ENCODE peak calls at places on chromosomes 3 and 15, in five cellular contexts. One of them, this sample, is unnamed.
A peak's percentile ranks its signal among the peaks of the same experiment; 100 is the strongest.

GRCh38 chr3:42507252-42507651 is 4.8 kb downstream of the VIPR1 start:
- DNase-seq in K562: peak; percentile 52
- DNase-seq in neuronal stem cell: no peak
- DNase-seq in H9: peak; percentile 61
- DNase-seq in GM23248: no peak
- DNase-seq in this sample: peak; percentile 92

GRCh38 chr15:41559489-41560177 is 621 bp downstream of the TYRO3 start:
- DNase-seq in K562: peak; percentile 42
- DNase-seq in GM23248: peak; percentile 38
- DNase-seq in neuronal stem cell: peak; percentile 31
- DNase-seq in H9: peak; percentile 44
- DNase-seq in this sample: no peak

GRCh38 chr3:128187495-128187894 is 34.2 kb downstream of the EEFSEC start:
- DNase-seq in K562: no peak
- DNase-seq in neuronal stem cell: no peak
- DNase-seq in GM23248: no peak
- DNase-seq in H9: no peak
- DNase-seq in this sample: no peak

GRCh38 chr15:64092864-64093626 is 593 bp downstream of the CIAO2A start:
- DNase-seq in K562: peak; percentile 63
- DNase-seq in H9: peak; percentile 57
- DNase-seq in neuronal stem cell: peak; percentile 45
- DNase-seq in GM23248: peak; percentile 74
- DNase-seq in this sample: no peak

GRCh38 chr3:40690696-40691597 is 166.2 kb downstream of the ZNF621 start:
- DNase-seq in neuronal stem cell: no peak
- DNase-seq in K562: no peak
- DNase-seq in H9: no peak
- DNase-seq in GM23248: no peak
- DNase-seq in this sample: no peak

GRCh38 chr15:69805248-69805953 is 292.3 kb downstream of the TLE3 start:
- DNase-seq in H9: no peak
- DNase-seq in GM23248: no peak
- DNase-seq in K562: no peak
- DNase-seq in neuronal stem cell: no peak
- DNase-seq in this sample: peak; percentile 47

GRCh38 chr15:78392430-78392829 is 45.6 kb upstream of the IREB2 start:
- DNase-seq in H9: no peak
- DNase-seq in K562: no peak
- DNase-seq in neuronal stem cell: no peak
- DNase-seq in GM23248: no peak
- DNase-seq in this sample: no peak

GRCh38 chr3:46865034-46865507 is 1.8 kb upstream of the MYL3 start:
- DNase-seq in GM23248: peak; percentile 61
- DNase-seq in neuronal stem cell: no peak
- DNase-seq in K562: no peak
- DNase-seq in H9: no peak
- DNase-seq in this sample: no peak

GRCh38 chr15:28109626-28110415 is 10.7 kb upstream of the OCA2 start:
- DNase-seq in K562: no peak
- DNase-seq in H9: peak; percentile 25
- DNase-seq in GM23248: no peak
- DNase-seq in neuronal stem cell: no peak
- DNase-seq in this sample: no peak

GRCh38 chr15:90530250-90531051 is 728 bp downstream of the CRTC3 start:
- DNase-seq in GM23248: peak; percentile 70
- DNase-seq in K562: peak; percentile 68
- DNase-seq in neuronal stem cell: peak; percentile 17
- DNase-seq in H9: peak; percentile 49
- DNase-seq in this sample: peak; percentile 24

GRCh38 chr15:58355352-58355964 is 76.3 kb upstream of the LIPC start:
- DNase-seq in K562: no peak
- DNase-seq in GM23248: no peak
- DNase-seq in H9: no peak
- DNase-seq in neuronal stem cell: no peak
- DNase-seq in this sample: no peak

GRCh38 chr3:66107855-66108254 is 69.1 kb upstream of the MAGI1 start:
- DNase-seq in K562: no peak
- DNase-seq in neuronal stem cell: no peak
- DNase-seq in H9: no peak
- DNase-seq in GM23248: peak; percentile 71
- DNase-seq in this sample: no peak

GRCh38 chr15:29612701-29613100 is 209.6 kb downstream of the TJP1 start:
- DNase-seq in H9: no peak
- DNase-seq in neuronal stem cell: no peak
- DNase-seq in GM23248: peak; percentile 50
- DNase-seq in K562: no peak
- DNase-seq in this sample: no peak

GRCh38 chr15:70355275-70355795 is 257.6 kb upstream of the TLE3 start:
- DNase-seq in GM23248: no peak
- DNase-seq in K562: peak; percentile 30
- DNase-seq in neuronal stem cell: no peak
- DNase-seq in H9: no peak
- DNase-seq in this sample: no peak

GRCh38 chr3:30098656-30099454 is 507.5 kb upstream of the TGFBR2 start:
- DNase-seq in neuronal stem cell: peak; percentile 3
- DNase-seq in GM23248: peak; percentile 81
- DNase-seq in K562: no peak
- DNase-seq in H9: no peak
- DNase-seq in this sample: no peak

GRCh38 chr3:128714887-128715496 is 11.0 kb upstream of the RAB7A start:
- DNase-seq in GM23248: no peak
- DNase-seq in H9: no peak
- DNase-seq in K562: no peak
- DNase-seq in neuronal stem cell: no peak
- DNase-seq in this sample: no peak

GRCh38 chr3:57160046-57160730 is 5.0 kb downstream of the IL17RD start:
- DNase-seq in GM23248: no peak
- DNase-seq in neuronal stem cell: no peak
- DNase-seq in K562: no peak
- DNase-seq in H9: peak; percentile 74
- DNase-seq in this sample: no peak

GRCh38 chr3:123634149-123635051 is 49.5 kb upstream of the HACD2 start:
- DNase-seq in H9: no peak
- DNase-seq in neuronal stem cell: no peak
- DNase-seq in GM23248: no peak
- DNase-seq in K562: no peak
- DNase-seq in this sample: no peak

GRCh38 chr3:54376440-54376839 is 254.1 kb downstream of the CACNA2D3 start:
- DNase-seq in K562: no peak
- DNase-seq in H9: no peak
- DNase-seq in neuronal stem cell: no peak
- DNase-seq in GM23248: no peak
- DNase-seq in this sample: no peak

GRCh38 chr3:187777331-187778046 is 32.2 kb upstream of the BCL6 start:
- DNase-seq in H9: no peak
- DNase-seq in GM23248: peak; percentile 44
- DNase-seq in neuronal stem cell: no peak
- DNase-seq in K562: no peak
- DNase-seq in this sample: peak; percentile 96

GRCh38 chr3:136919799-136920580 is 37.8 kb upstream of the IL20RB start:
- DNase-seq in H9: no peak
- DNase-seq in neuronal stem cell: no peak
- DNase-seq in GM23248: no peak
- DNase-seq in K562: no peak
- DNase-seq in this sample: no peak

GRCh38 chr15:77654975-77655374 is 22.3 kb upstream of the LINGO1 start:
- DNase-seq in neuronal stem cell: no peak
- DNase-seq in H9: peak; percentile 76
- DNase-seq in GM23248: peak; percentile 17
- DNase-seq in K562: peak; percentile 74
- DNase-seq in this sample: no peak

GRCh38 chr3:109803274-109803673 is 465.9 kb upstream of the DPPA4 start:
- DNase-seq in K562: no peak
- DNase-seq in GM23248: no peak
- DNase-seq in H9: no peak
- DNase-seq in neuronal stem cell: no peak
- DNase-seq in this sample: no peak

GRCh38 chr3:187209501-187209900 is 12.2 kb downstream of the RTP1 start:
- DNase-seq in K562: no peak
- DNase-seq in H9: no peak
- DNase-seq in GM23248: peak; percentile 34
- DNase-seq in neuronal stem cell: no peak
- DNase-seq in this sample: no peak

GRCh38 chr3:171770689-171771620 is 39.3 kb downstream of the PLD1 start:
- DNase-seq in GM23248: peak; percentile 94
- DNase-seq in neuronal stem cell: no peak
- DNase-seq in K562: peak; percentile 72
- DNase-seq in H9: peak; percentile 60
- DNase-seq in this sample: peak; percentile 83

GRCh38 chr3:170057550-170057949 is 19.8 kb downstream of the GPR160 start:
- DNase-seq in GM23248: no peak
- DNase-seq in K562: no peak
- DNase-seq in H9: no peak
- DNase-seq in neuronal stem cell: no peak
- DNase-seq in this sample: no peak

GRCh38 chr3:85801955-85802354 is 843.2 kb downstream of the CADM2 start:
- DNase-seq in GM23248: no peak
- DNase-seq in K562: no peak
- DNase-seq in neuronal stem cell: peak; percentile 9
- DNase-seq in H9: peak; percentile 34
- DNase-seq in this sample: no peak

GRCh38 chr3:184314700-184315505 is 497 bp downstream of the EIF4G1 start:
- DNase-seq in GM23248: peak; percentile 90
- DNase-seq in K562: peak; percentile 70
- DNase-seq in neuronal stem cell: peak; percentile 48
- DNase-seq in H9: no peak
- DNase-seq in this sample: peak; percentile 70

GRCh38 chr3:173902866-173903265 is 505.3 kb downstream of the NLGN1 start:
- DNase-seq in GM23248: peak; percentile 60
- DNase-seq in H9: no peak
- DNase-seq in K562: no peak
- DNase-seq in neuronal stem cell: no peak
- DNase-seq in this sample: no peak

GRCh38 chr3:81302045-81302444 is 459.4 kb downstream of the GBE1 start:
- DNase-seq in H9: peak; percentile 31
- DNase-seq in K562: peak; percentile 20
- DNase-seq in neuronal stem cell: peak; percentile 24
- DNase-seq in GM23248: peak; percentile 70
- DNase-seq in this sample: peak; percentile 15

GRCh38 chr3:147120029-147120428 is 286.3 kb downstream of the ZIC4 start:
- DNase-seq in neuronal stem cell: no peak
- DNase-seq in GM23248: peak; percentile 58
- DNase-seq in K562: no peak
- DNase-seq in H9: no peak
- DNase-seq in this sample: no peak

GRCh38 chr15:75019916-75020315 is 3.5 kb upstream of the PPCDC start:
- DNase-seq in H9: no peak
- DNase-seq in K562: no peak
- DNase-seq in GM23248: no peak
- DNase-seq in neuronal stem cell: no peak
- DNase-seq in this sample: no peak

GRCh38 chr15:75025102-75025501 is 1.7 kb downstream of the PPCDC start:
- DNase-seq in neuronal stem cell: no peak
- DNase-seq in GM23248: no peak
- DNase-seq in K562: no peak
- DNase-seq in H9: no peak
- DNase-seq in this sample: no peak

GRCh38 chr15:75023194-75024101 is at the start of gene PPCDC:
- DNase-seq in K562: peak; percentile 97
- DNase-seq in neuronal stem cell: peak; percentile 94
- DNase-seq in GM23248: peak; percentile 98
- DNase-seq in H9: peak; percentile 97
- DNase-seq in this sample: peak; percentile 85

GRCh38 chr15:75024102-75024636 is 779 bp downstream of the PPCDC start:
- DNase-seq in neuronal stem cell: no peak
- DNase-seq in K562: peak; percentile 42
- DNase-seq in H9: no peak
- DNase-seq in GM23248: peak; percentile 58
- DNase-seq in this sample: no peak

GRCh38 chr15:75022808-75023193 is 589 bp upstream of the PPCDC start:
- DNase-seq in GM23248: no peak
- DNase-seq in neuronal stem cell: no peak
- DNase-seq in K562: peak; percentile 45
- DNase-seq in H9: no peak
- DNase-seq in this sample: no peak
- H2AFZ ChIP-seq in GM23248: peak overlapping the region; percentile 96
- H2AFZ ChIP-seq in neuronal stem cell: peak overlapping the region; percentile 93
- H2AFZ ChIP-seq in K562: peak overlapping the region; percentile 93
- H2AFZ ChIP-seq in H9: no peak overlapping the region
- H2AFZ ChIP-seq in this sample: no peak overlapping the region

GRCh38 chr3:73602171-73602570 is 22.6 kb downstream of the PDZRN3 start:
- DNase-seq in K562: no peak
- DNase-seq in H9: no peak
- DNase-seq in neuronal stem cell: no peak
- DNase-seq in GM23248: peak; percentile 96
- DNase-seq in this sample: no peak
- H3K4me1 ChIP-seq in K562: no peaks in the 10 kb centered on the region
- H3K4me1 ChIP-seq in H9: no peaks in the 10 kb centered on the region
- H3K4me1 ChIP-seq in neuronal stem cell: peaks cover 50% of the 10 kb centered on the region
- H3K4me1 ChIP-seq in GM23248: peaks cover 72% of the 10 kb centered on the region
- H3K4me1 ChIP-seq in this sample: no peaks in the 10 kb centered on the region

GRCh38 chr15:87031545-87032230 is 952.0 kb downstream of the AGBL1 start:
- DNase-seq in GM23248: no peak
- DNase-seq in H9: no peak
- DNase-seq in neuronal stem cell: no peak
- DNase-seq in K562: no peak
- DNase-seq in this sample: no peak
- H3K4me2 ChIP-seq in GM23248: no peak overlapping the region
- H3K4me2 ChIP-seq in H9: no peak overlapping the region
- H3K4me2 ChIP-seq in neuronal stem cell: no peak overlapping the region
- H3K4me2 ChIP-seq in K562: no peak overlapping the region
- H3K4me2 ChIP-seq in this sample: no peak overlapping the region

GRCh38 chr3:155646554-155647189 is 98.2 kb downstream of the PLCH1 start:
- DNase-seq in neuronal stem cell: no peak
- DNase-seq in H9: no peak
- DNase-seq in K562: no peak
- DNase-seq in GM23248: no peak
- DNase-seq in this sample: no peak
- H2AFZ ChIP-seq in neuronal stem cell: peak overlapping the region; percentile 8
- H2AFZ ChIP-seq in H9: no peak overlapping the region
- H2AFZ ChIP-seq in K562: no peak overlapping the region
- H2AFZ ChIP-seq in GM23248: no peak overlapping the region
- H2AFZ ChIP-seq in this sample: peak overlapping the region; percentile 12

This sample was measured in PC-9.